ENCODE peak calls at places on chromosomes 2 and 18, in nine cellular contexts. E, K, N, X, F, G, P, J and D are unnamed samples.
A peak's percentile ranks its signal among the peaks of the same experiment; 100 is the strongest.

GRCh38 chr2:68805025-68805424 is 66.2 kb downstream of the BMP10 start:
- DNase-seq in F (no peak), K (no peak), E (no peak), P (no peak), G (no peak), J (no peak), X (no peak), N (no peak), D (no peak)

GRCh38 chr18:9102391-9103216 is at the start of gene NDUFV2:
- DNase-seq in J (peak; percentile 99), X (peak; percentile 99), G (peak; percentile 86), F (peak; percentile 95), P (peak; percentile 98), E (peak; percentile 98), N (peak; percentile 89), K (peak; percentile 99), D (peak; percentile 98)

GRCh38 chr2:232133078-232133477 is 171.6 kb downstream of the DIS3L2 start:
- DNase-seq in J (no peak), G (no peak), P (no peak), E (no peak), N (no peak), X (no peak), F (no peak), K (no peak), D (no peak)

GRCh38 chr2:71892896-71893295 is 254.8 kb downstream of the CYP26B1 start:
- DNase-seq in J (no peak), X (no peak), K (no peak), G (no peak), F (no peak), E (no peak), N (no peak), P (no peak), D (no peak)

GRCh38 chr2:26891-27290 is 19.4 kb downstream of the FAM110C start:
- DNase-seq in P (no peak), E (no peak), X (no peak), N (no peak), G (no peak), J (no peak), F (no peak), K (no peak), D (no peak)

GRCh38 chr2:240459401-240460242 is 24.2 kb downstream of the GPC1 start:
- DNase-seq in P (peak; percentile 7), F (no peak), K (no peak), G (no peak), X (peak; percentile 13), N (no peak), E (no peak), J (peak; percentile 1), D (no peak)

GRCh38 chr18:63970803-63971191 is 916 bp downstream of the SERPINB8 start:
- DNase-seq in F (peak; percentile 55), K (no peak), X (no peak), P (peak; percentile 54), J (no peak), N (no peak), G (no peak), E (no peak), D (no peak)

GRCh38 chr2:10048501-10049171 is 5.3 kb downstream of the KLF11 start:
- DNase-seq in J (no peak), N (peak; percentile 27), K (no peak), E (no peak), X (no peak), P (no peak), F (peak; percentile 4), G (no peak), D (peak; percentile 70)

GRCh38 chr2:45681675-45682074 is 30.2 kb downstream of the PRKCE start:
- DNase-seq in N (peak; percentile 84), F (peak; percentile 13), J (peak; percentile 3), K (no peak), G (peak; percentile 20), E (no peak), X (no peak), P (no peak), D (peak; percentile 21)

GRCh38 chr2:179454443-179455218 is 190.0 kb upstream of the SESTD1 start:
- DNase-seq in K (no peak), X (no peak), E (no peak), J (no peak), F (no peak), N (peak; percentile 95), P (no peak), G (no peak), D (no peak)

GRCh38 chr2:200509227-200509607 is 651 bp downstream of the KCTD18 start:
- DNase-seq in X (no peak), G (no peak), K (no peak), J (peak; percentile 7), P (no peak), E (no peak), N (no peak), F (no peak), D (peak; percentile 32)

GRCh38 chr18:9615280-9615797 is 980 bp upstream of the PPP4R1 start:
- DNase-seq in P (no peak), K (no peak), E (no peak), G (no peak), J (no peak), F (no peak), N (no peak), X (no peak), D (peak; percentile 28)

GRCh38 chr2:119108186-119108585 is 50.4 kb downstream of the C1QL2 start:
- DNase-seq in E (no peak), P (no peak), J (no peak), G (no peak), K (no peak), N (no peak), X (no peak), F (no peak), D (no peak)

GRCh38 chr2:66370824-66371223 is 64.1 kb upstream of the MEIS1 start:
- DNase-seq in F (no peak), J (no peak), E (no peak), G (no peak), N (no peak), K (no peak), P (no peak), X (no peak), D (no peak)

GRCh38 chr2:112572005-112572404 is 12.4 kb upstream of the CHCHD5 start:
- DNase-seq in P (no peak), N (no peak), K (no peak), E (no peak), J (no peak), G (no peak), X (no peak), F (no peak), D (no peak)

GRCh38 chr2:152513681-152514080 is 178.7 kb downstream of the FMNL2 start:
- DNase-seq in P (no peak), J (no peak), E (no peak), F (no peak), X (no peak), G (no peak), N (peak; percentile 82), K (no peak), D (no peak)

GRCh38 chr2:188765522-188765921 is 208.7 kb upstream of the COL3A1 start:
- DNase-seq in F (no peak), K (no peak), X (no peak), N (peak; percentile 54), G (no peak), J (peak; percentile 6), E (no peak), P (no peak), D (peak; percentile 27)

GRCh38 chr2:69138247-69138754 is 125.3 kb downstream of the ANTXR1 start:
- DNase-seq in E (no peak), N (peak; percentile 81), F (no peak), X (no peak), J (no peak), G (no peak), K (no peak), P (no peak), D (no peak)

GRCh38 chr2:1867141-1867540 is 122.8 kb upstream of the PXDN start:
- DNase-seq in K (no peak), P (no peak), X (no peak), G (no peak), N (no peak), J (no peak), F (no peak), E (no peak), D (no peak)

GRCh38 chr2:65799455-65799854 is 367.1 kb upstream of the SPRED2 start:
- DNase-seq in F (no peak), X (no peak), E (no peak), K (no peak), P (no peak), J (no peak), G (no peak), N (no peak), D (no peak)

GRCh38 chr2:96157649-96158553 is 12.7 kb upstream of the DUSP2 start:
- DNase-seq in N (peak; percentile 37), F (no peak), J (peak; percentile 99), G (no peak), X (peak; percentile 93), E (peak; percentile 74), P (no peak), K (peak; percentile 71), D (peak; percentile 99)

GRCh38 chr2:65658871-65659270 is 226.5 kb upstream of the SPRED2 start:
- DNase-seq in P (no peak), E (no peak), N (peak; percentile 15), G (no peak), K (no peak), J (no peak), F (no peak), X (no peak), D (no peak)

GRCh38 chr2:141923657-141924056 is 207.2 kb downstream of the LRP1B start:
- DNase-seq in E (no peak), F (no peak), X (no peak), G (no peak), N (no peak), J (no peak), P (no peak), K (no peak), D (no peak)

GRCh38 chr2:85523062-85523905 is 15.7 kb upstream of the MAT2A start:
- DNase-seq in J (no peak), F (peak; percentile 15), G (no peak), K (no peak), N (no peak), E (no peak), X (no peak), P (no peak), D (no peak)